ENCODE peak calls at places on chromosomes 2 and 18, in five cellular contexts. L, J, X, B and P are unnamed samples. For H3K4me1, the result is how much of the 10 kb centered on the place peaks cover.

GRCh38 chr2:191665286-191665685 is 12.7 kb upstream of the NABP1 start:
- DNase-seq in B (no peak), X (peak), L (no peak), J (peak), P (no peak)

GRCh38 chr2:15547100-15547499 is 14.0 kb downstream of the NBAS start:
- DNase-seq in L (no peak), B (no peak), X (peak), J (no peak), P (no peak)

GRCh38 chr2:134169788-134170187 is 84.1 kb upstream of the MGAT5 start:
- DNase-seq in B (no peak), X (no peak), J (no peak), L (no peak), P (no peak)

GRCh38 chr2:141455211-141455826 is 675.5 kb downstream of the LRP1B start:
- DNase-seq in J (no peak), X (no peak), B (no peak), L (no peak), P (no peak)

GRCh38 chr2:232316382-232317190 is 62.0 kb upstream of the ALPP start:
- DNase-seq in B (no peak), L (no peak), J (peak), X (no peak), P (no peak)

GRCh38 chr2:10773841-10774341 is 38.7 kb downstream of the PDIA6 start:
- DNase-seq in B (peak), L (no peak), J (no peak), X (no peak), P (no peak)

GRCh38 chr2:69720922-69721491 is 20.9 kb upstream of the ANXA4 start:
- DNase-seq in X (no peak), L (no peak), B (no peak), J (no peak), P (no peak)

GRCh38 chr2:147008481-147008880 is 836.3 kb upstream of the ACVR2A start:
- DNase-seq in L (no peak), J (no peak), X (peak), B (no peak), P (no peak)

GRCh38 chr2:235690082-235690808 is 196.4 kb downstream of the AGAP1 start:
- DNase-seq in L (no peak), B (no peak), X (no peak), J (no peak), P (no peak)

DNA sequence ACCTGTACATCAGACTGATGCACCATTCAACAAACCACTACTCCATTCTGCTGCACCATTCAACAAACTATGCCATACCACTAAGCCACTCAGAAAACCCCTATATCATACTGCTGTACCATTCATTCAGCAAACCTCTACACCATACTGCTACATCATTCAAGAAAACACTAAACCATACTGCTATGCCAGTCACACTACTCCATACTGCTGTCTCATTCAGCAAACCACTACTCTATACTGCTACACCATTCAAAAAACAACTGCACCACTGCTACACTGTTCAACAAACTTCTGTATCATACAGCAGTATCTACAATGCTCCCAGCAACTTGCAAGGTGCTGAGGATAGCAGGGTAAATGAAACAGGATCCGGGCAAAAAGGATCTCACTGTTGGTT is 12.9 kb upstream of the SLC1A4 start:
- DNase-seq in L (no peak), B (no peak), X (no peak), J (no peak), P (no peak)
- H3K4me1 ChIP-seq in L (under half), B (under half), X (under half), J (under half), P (under half)

DNA sequence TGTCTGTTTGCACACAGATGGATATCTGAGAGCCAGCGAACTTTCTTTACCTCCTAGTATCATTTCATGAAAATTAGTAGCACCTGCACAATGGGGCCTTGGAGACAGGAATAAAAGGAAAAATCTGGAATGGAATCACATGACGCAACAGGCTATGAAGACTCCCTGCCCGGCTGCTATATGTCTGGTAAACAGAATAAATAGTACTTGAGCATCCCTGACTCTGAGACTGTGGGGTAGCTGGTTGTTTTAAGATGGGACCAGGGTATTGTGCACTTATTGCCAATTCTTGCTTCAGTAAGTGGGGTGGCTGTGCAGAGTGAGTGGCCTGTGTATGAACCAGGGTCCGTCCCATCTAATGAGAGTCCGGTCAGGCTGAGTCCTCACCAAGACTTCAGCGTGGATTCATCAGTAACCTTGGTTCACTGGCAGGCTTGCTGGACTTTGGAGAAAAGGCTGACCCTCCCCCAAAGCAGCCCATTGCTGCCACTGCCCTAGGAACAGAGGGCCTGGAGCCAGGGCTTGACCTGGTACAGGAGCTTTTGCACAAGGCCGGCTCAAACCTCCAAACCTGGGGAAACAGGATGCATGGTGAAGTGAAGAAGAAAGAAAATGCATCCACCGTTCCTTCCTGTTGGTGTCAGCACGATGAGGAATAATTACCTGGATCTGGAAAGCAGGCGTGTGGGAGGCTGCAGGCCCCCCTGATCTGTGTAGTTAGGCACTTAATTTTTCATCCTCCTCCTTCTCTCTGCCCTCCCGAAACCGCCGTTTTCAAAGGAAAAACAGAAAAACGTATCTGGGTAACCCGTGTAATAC is 147.4 kb downstream of the TGIF1 start:
- DNase-seq in L (no peak), X (no peak), J (no peak), B (no peak), P (no peak)
- H3K4me3 ChIP-seq in L (no peak), X (no peak), J (no peak), B (no peak), P (no peak)

GRCh38 chr2:12261993-12262680 is 454.6 kb upstream of the TRIB2 start:
- DNase-seq in J (no peak), X (peak), L (no peak), B (no peak), P (no peak)
- H3K9ac ChIP-seq in J (no peak), X (no peak), L (no peak), B (no peak), P (no peak)

DNA sequence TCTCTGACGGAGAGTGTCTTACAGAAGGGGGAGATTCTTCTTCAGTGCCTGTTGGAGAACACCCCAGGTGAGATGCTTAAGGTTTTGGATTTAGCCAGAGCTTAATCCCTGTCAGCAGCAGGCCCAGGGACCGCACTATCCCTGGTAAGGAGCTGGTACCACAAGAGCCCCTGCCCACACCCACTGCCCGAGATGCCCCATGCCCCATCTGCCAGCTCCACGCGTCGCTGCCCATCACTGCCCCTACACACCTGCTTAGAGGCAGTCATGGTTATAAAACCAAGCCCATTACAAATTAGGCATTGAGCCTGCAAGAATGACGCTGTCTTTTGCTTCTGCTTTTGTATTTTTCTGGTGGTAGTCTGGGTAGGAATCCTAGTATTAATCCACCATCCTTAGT is 21.7 kb downstream of the CEP68 start:
- DNase-seq in X (no peak), B (no peak), J (no peak), L (no peak), P (no peak)
- H3K4me1 ChIP-seq in X (under half), B (under half), J (under half), L (under half), P (under half)

GRCh38 chr2:130963849-130964793 is 127.4 kb downstream of the ARHGEF4 start:
- DNase-seq in J (no peak), L (no peak), B (no peak), X (peak), P (peak)
- H3K4me3 ChIP-seq in J (no peak), L (no peak), B (no peak), X (no peak), P (peak)

GRCh38 chr2:38598200-38598990 is 4.3 kb downstream of the HNRNPLL start:
- DNase-seq in X (peak), B (no peak), L (no peak), J (no peak), P (no peak)
- H3K9ac ChIP-seq in X (no peak), B (no peak), L (no peak), J (no peak), P (no peak)

GRCh38 chr2:64650722-64651338 is 2.9 kb downstream of the SERTAD2 start:
- DNase-seq in X (no peak), L (no peak), J (no peak), B (no peak), P (no peak)
- H3K4me1 ChIP-seq in X (half or more), L (half or more), J (under half), B (half or more), P (half or more)

GRCh38 chr18:57627488-57627887 is 5.9 kb upstream of the NARS1 start:
- DNase-seq in B (no peak), J (peak), X (peak), L (no peak), P (no peak)

GRCh38 chr18:57630002-57630758 is 8.5 kb upstream of the NARS1 start:
- DNase-seq in B (no peak), J (peak), X (peak), L (peak), P (peak)

GRCh38 chr18:57630759-57631660 is 9.4 kb upstream of the NARS1 start:
- DNase-seq in B (no peak), X (peak), L (no peak), J (no peak), P (no peak)

GRCh38 chr18:57631697-57632096 is 10.1 kb upstream of the NARS1 start:
- DNase-seq in L (no peak), J (peak), B (no peak), X (no peak), P (no peak)

GRCh38 chr18:57629399-57629798 is 7.8 kb upstream of the NARS1 start:
- DNase-seq in J (no peak), X (no peak), L (no peak), B (no peak), P (no peak)
- H3K4me3 ChIP-seq in J (no peak), X (no peak), L (no peak), B (no peak), P (peak)

DNA sequence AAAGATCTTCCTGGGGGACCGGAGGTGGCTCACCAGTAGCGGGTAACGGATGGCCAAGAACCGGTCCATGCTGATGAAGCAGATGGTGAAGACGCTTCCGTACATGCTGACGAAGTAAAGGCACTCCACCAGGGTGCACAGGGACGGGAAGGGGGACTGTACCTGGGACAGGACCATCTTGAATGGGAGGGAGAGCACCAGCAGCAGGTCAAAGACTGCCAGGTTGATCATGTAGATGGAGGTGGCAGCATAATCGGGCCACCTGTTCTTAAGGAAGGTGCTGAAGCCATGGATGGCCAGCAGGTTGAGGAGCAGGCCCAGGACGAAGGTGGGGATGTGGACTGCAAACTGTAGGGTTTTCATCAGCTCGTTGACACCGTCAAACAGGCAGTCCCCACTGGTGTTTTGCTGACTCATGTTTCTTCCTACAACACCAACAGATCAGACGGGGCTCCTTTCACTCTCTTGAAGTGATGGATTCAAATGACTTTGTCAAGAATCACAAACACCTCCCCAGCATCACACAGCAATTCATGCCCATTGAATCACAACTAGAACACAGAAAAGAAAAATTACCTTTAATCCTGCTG is 14.4 kb downstream of the GPR55 start:
- DNase-seq in B (no peak), L (no peak), J (no peak), X (no peak), P (no peak)
- H3K9ac ChIP-seq in B (no peak), L (no peak), J (no peak), X (no peak), P (no peak)

DNA sequence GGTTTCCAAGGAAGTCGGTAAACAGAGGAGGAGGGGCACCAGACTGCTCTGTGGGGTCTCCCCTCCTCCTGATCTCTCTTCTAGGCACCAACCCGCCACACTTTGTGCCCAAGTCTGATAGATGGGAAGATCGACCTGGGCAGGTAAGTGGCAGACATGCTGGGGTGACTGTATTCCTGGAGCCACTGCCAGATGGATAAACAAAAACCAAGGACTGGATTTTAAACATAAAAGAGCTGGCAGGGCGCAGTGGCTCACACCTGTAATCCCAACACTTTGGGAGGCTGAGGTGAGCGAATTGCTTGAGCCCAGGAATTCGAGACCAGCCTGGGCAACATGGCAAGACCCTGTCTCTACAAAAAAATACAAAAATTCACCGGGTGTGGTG is 181.2 kb downstream of the ANAPC1 start:
- DNase-seq in L (no peak), J (no peak), B (no peak), X (no peak), P (no peak)
- H3K4me1 ChIP-seq in L (half or more), J (under half), B (half or more), X (under half), P (under half)